ENCODE peak calls at places on chromosomes 6 and 20, in six cellular contexts. W is AG04450, Z is right lobe of liver, N is Panc1, G is endothelial cell, L is endothelial cell of umbilical vein. J is an unnamed sample.

GRCh38 chr20:10699506-10699905 is 25.7 kb upstream of the JAG1 start:
- DNase-seq in G (no peak), Z (no peak), N (no peak), L (no peak), W (no peak), J (no peak)

GRCh38 chr20:1388706-1389483 is 4.0 kb downstream of the FKBP1A start:
- DNase-seq in Z (no peak), N (no peak), W (no peak), G (no peak), L (peak), J (no peak)

GRCh38 chr6:10312445-10312844 is 102.4 kb downstream of the TFAP2A start:
- DNase-seq in G (no peak), Z (no peak), N (no peak), W (no peak), L (no peak), J (no peak)

GRCh38 chr6:168508903-168509302 is 67.9 kb downstream of the SMOC2 start:
- DNase-seq in L (no peak), W (no peak), N (no peak), G (no peak), Z (no peak), J (no peak)

GRCh38 chr6:149230729-149231434 is 86.6 kb upstream of the TAB2 start:
- DNase-seq in L (no peak), N (no peak), G (no peak), W (no peak), Z (no peak), J (no peak)

GRCh38 chr6:35381132-35381531 is 38.8 kb downstream of the PPARD start:
- DNase-seq in W (no peak), Z (no peak), N (no peak), L (no peak), G (no peak), J (no peak)

GRCh38 chr6:35601331-35602132 is 87.2 kb downstream of the FKBP5 start:
- DNase-seq in G (no peak), Z (no peak), N (no peak), W (peak), L (peak), J (no peak)

GRCh38 chr20:64107736-64108457 is 532 bp upstream of the NPBWR2 start:
- DNase-seq in L (no peak), N (no peak), Z (no peak), W (no peak), G (no peak), J (peak)

GRCh38 chr6:113857565-113858066 is 471 bp downstream of the MARCKS start:
- DNase-seq in N (no peak), G (peak), L (no peak), Z (peak), W (no peak), J (peak)

GRCh38 chr6:133101790-133102189 is 139.4 kb upstream of the EYA4 start:
- DNase-seq in G (no peak), L (no peak), Z (no peak), N (no peak), W (no peak), J (no peak)

GRCh38 chr6:165219629-165220028 is 89.8 kb downstream of the C6orf118 start:
- DNase-seq in G (no peak), W (no peak), Z (no peak), N (no peak), L (no peak), J (no peak)

GRCh38 chr20:10501377-10501776 is 66.3 kb downstream of the SLX4IP start:
- DNase-seq in W (no peak), G (no peak), N (no peak), L (no peak), Z (no peak), J (no peak)

GRCh38 chr20:10374036-10374435 is 60.0 kb downstream of the MKKS start:
- DNase-seq in G (no peak), W (no peak), L (no peak), Z (no peak), N (no peak), J (no peak)

GRCh38 chr6:93104195-93104817 is 315.1 kb downstream of the EPHA7 start:
- DNase-seq in Z (no peak), N (no peak), L (no peak), W (no peak), G (no peak), J (no peak)

GRCh38 chr6:16514249-16514648 is 247.0 kb downstream of the ATXN1 start:
- DNase-seq in W (peak), L (peak), Z (no peak), G (peak), N (peak), J (peak)

GRCh38 chr6:159128978-159129377 is 40.2 kb upstream of the FNDC1 start:
- DNase-seq in W (no peak), L (no peak), Z (no peak), N (no peak), G (no peak), J (no peak)

GRCh38 chr6:34934516-34934915 is 45.5 kb downstream of the ANKS1A start:
- DNase-seq in G (no peak), L (peak), W (no peak), N (no peak), Z (peak), J (no peak)

GRCh38 chr6:130896249-130896648 is 69.0 kb downstream of the SMLR1 start:
- DNase-seq in L (no peak), W (no peak), G (no peak), Z (no peak), N (no peak), J (no peak)

GRCh38 chr6:10398439-10399218 is 16.2 kb downstream of the TFAP2A start:
- DNase-seq in G (peak), W (no peak), N (no peak), Z (no peak), L (no peak), J (no peak)

GRCh38 chr6:55443238-55444134 is 116.2 kb downstream of the GFRAL start:
- DNase-seq in Z (no peak), L (no peak), G (no peak), N (no peak), W (no peak), J (no peak)

GRCh38 chr20:61317966-61318520 is 66.0 kb downstream of the CDH4 start:
- DNase-seq in G (no peak), L (no peak), Z (no peak), W (no peak), N (no peak), J (no peak)

GRCh38 chr20:43843096-43843964 is 71.3 kb upstream of the TOX2 start:
- DNase-seq in G (no peak), W (peak), L (peak), Z (no peak), N (no peak), J (no peak)

GRCh38 chr6:150247803-150248202 is 105.0 kb downstream of the PPP1R14C start:
- DNase-seq in N (no peak), W (no peak), Z (no peak), G (no peak), L (no peak), J (no peak)

GRCh38 chr6:13629459-13630116 is 14.5 kb downstream of the NOL7 start:
- DNase-seq in L (peak), W (no peak), Z (no peak), N (no peak), G (no peak), J (no peak)

DNA sequence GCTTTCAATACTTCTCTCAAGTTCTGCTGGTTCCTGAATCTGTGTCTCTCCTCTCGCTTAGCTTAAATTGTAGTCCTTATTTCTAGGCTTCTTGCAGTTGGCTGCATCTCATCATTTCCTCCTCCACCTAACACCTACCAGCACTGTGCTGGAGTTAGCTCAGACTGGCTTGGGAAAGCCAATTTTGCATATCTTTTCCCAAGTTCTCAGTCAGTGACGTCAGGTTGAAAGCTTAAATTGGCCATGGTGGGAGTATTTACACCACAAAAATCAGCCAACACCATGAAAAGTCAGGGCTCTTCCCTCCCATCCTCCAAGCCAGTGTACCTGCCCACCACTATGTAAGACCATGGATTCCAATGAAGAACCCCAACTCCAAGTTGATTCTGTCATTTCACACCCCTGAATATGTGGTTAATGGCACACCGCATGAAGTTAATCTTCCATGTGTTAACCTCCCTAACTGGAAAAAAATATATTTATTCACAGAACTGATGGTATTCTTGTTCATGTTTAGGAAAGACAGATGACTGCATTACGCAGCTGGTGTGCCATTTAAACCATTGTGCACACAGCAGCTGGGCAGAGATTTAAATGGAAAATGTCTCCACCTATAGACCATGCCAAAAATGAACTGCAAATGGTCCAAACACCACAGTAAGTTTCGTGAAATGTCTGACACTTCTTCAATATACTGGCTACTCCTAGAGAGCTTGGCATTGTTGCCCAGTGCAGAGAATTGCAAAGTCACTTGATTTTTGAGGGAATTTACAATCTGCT is 274.1 kb upstream of the MAP3K7 start:
- DNase-seq in G (no peak), L (no peak), Z (no peak), W (no peak), N (no peak), J (peak)
- TF ChIP-seq CTCF in G (no peak), L (no peak), Z (no peak), W (peak), N (peak), J (no peak)

GRCh38 chr6:127547215-127547614 is 28.1 kb upstream of the MTCL3 start:
- DNase-seq in Z (no peak), N (no peak), W (no peak), L (no peak), G (peak), J (no peak)

GRCh38 chr6:127550403-127550802 is 26.6 kb upstream of the C6orf58 start:
- DNase-seq in Z (no peak), W (no peak), L (no peak), N (no peak), G (no peak), J (no peak)

GRCh38 chr6:127547909-127548649 is 28.9 kb upstream of the C6orf58 start:
- DNase-seq in W (no peak), L (no peak), N (no peak), G (no peak), Z (no peak), J (no peak)
- TF ChIP-seq CTCF in W (peak), L (no peak), N (peak), G (no peak), Z (peak), J (no peak)

GRCh38 chr20:33733654-33734576 is 2.1 kb downstream of the ZNF341 start:
- DNase-seq in N (no peak), W (no peak), L (peak), G (no peak), Z (peak), J (no peak)

GRCh38 chr20:33732166-33732970 is 572 bp downstream of the ZNF341 start:
- DNase-seq in L (peak), N (no peak), W (no peak), G (no peak), Z (peak), J (peak)

GRCh38 chr20:33730946-33731692 is 677 bp upstream of the ZNF341 start:
- DNase-seq in G (peak), L (no peak), N (no peak), W (no peak), Z (no peak), J (no peak)

GRCh38 chr20:33729101-33729500 is 2.7 kb upstream of the ZNF341 start:
- DNase-seq in N (no peak), W (no peak), Z (no peak), L (no peak), G (no peak), J (no peak)

DNA sequence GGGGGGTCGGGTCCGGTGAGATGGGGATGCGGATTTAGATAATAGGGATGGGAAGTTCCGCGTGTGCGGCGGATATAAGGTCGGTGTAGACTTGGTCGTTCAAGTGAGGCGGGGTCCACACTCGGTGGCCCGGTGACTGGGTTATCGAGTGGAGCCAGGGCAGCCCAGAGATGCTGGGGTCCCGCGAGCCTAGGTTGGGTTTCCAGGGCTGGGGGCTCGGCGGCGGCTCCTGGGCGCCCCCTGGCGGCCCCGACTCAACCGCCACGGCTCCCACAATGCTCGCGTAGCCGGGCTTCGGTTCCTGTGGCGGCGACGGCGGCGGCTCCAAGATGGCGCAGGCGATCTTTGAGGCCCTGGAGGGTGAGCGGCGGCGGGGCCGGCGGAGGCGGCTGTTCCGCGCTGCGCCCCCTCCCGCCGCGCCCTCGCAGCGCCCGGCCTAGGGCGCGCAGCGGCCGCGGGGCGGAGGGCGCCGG is at the start of gene ZNF341:
- DNase-seq in W (peak), Z (no peak), N (no peak), G (peak), L (peak), J (peak)
- TF ChIP-seq CTCF in W (peak), Z (peak), N (peak), G (peak), L (peak), J (peak)

GRCh38 chr6:41023114-41023513 is 15.9 kb downstream of the UNC5CL start:
- DNase-seq in W (no peak), G (no peak), N (no peak), L (no peak), Z (no peak), J (no peak)

GRCh38 chr6:41025966-41026365 is 13.1 kb downstream of the UNC5CL start:
- DNase-seq in W (no peak), L (no peak), N (no peak), Z (no peak), G (no peak), J (no peak)

GRCh38 chr6:41017663-41018062 is 21.4 kb downstream of the UNC5CL start:
- DNase-seq in N (no peak), W (no peak), Z (no peak), L (no peak), G (no peak), J (no peak)

GRCh38 chr6:41022294-41022693 is 16.7 kb downstream of the UNC5CL start:
- DNase-seq in W (no peak), L (peak), Z (no peak), G (no peak), N (no peak), J (no peak)

DNA sequence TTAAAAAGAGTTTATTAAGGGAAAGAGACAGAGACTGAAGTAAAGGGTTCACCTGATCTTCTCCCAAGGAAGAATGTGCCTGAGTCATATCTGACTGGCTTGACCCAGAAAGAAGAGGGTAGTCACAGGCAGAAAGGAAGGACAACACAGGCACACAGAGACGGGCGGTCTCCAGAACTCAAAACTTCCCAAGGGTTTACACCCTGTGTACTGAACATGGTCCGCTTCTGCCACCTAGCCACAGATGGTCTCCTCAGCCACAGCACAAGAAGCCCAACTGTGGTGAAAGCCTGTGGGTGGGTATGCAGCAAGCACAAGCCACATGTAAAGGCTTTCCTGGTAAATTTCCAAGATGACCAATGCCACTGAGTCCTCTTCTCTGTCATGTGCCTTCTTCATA is 17.2 kb downstream of the UNC5CL start:
- DNase-seq in W (no peak), G (no peak), N (no peak), L (peak), Z (no peak), J (no peak)
- TF ChIP-seq CTCF in W (peak), G (no peak), N (peak), L (peak), Z (peak), J (no peak)

GRCh38 chr20:45269754-45270270 is 15.4 kb upstream of the SLPI start:
- DNase-seq in Z (no peak), W (no peak), N (no peak), L (no peak), G (no peak), J (no peak)

GRCh38 chr20:45269056-45269455 is 14.7 kb upstream of the SLPI start:
- DNase-seq in L (no peak), Z (no peak), N (no peak), G (no peak), W (no peak), J (no peak)

GRCh38 chr20:45266977-45267376 is 12.6 kb upstream of the SLPI start:
- DNase-seq in G (no peak), N (no peak), Z (no peak), L (no peak), W (no peak), J (no peak)

DNA sequence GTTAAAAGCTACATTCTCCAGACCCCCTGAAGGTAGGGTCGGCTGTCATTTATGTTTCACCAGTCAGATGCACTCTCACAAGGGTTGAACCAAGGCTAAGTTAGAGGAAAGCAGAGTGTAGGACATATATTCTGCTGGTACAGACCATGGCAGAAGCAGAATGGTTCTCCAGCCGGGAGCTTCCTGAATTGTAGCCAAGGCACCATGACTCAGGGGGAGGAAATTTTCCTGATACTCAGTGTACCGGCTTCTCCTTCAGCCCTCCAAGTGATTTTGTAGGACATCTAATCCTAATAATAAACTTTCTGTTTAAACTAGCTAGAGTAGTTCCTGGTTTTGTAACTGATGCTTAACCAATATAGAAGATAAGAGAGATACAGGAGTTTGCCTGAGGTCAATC is 14.2 kb upstream of the SLPI start:
- DNase-seq in W (no peak), Z (no peak), G (no peak), L (no peak), N (no peak), J (no peak)
- TF ChIP-seq CTCF in W (no peak), Z (no peak), G (no peak), L (no peak), N (no peak), J (no peak)

DNA sequence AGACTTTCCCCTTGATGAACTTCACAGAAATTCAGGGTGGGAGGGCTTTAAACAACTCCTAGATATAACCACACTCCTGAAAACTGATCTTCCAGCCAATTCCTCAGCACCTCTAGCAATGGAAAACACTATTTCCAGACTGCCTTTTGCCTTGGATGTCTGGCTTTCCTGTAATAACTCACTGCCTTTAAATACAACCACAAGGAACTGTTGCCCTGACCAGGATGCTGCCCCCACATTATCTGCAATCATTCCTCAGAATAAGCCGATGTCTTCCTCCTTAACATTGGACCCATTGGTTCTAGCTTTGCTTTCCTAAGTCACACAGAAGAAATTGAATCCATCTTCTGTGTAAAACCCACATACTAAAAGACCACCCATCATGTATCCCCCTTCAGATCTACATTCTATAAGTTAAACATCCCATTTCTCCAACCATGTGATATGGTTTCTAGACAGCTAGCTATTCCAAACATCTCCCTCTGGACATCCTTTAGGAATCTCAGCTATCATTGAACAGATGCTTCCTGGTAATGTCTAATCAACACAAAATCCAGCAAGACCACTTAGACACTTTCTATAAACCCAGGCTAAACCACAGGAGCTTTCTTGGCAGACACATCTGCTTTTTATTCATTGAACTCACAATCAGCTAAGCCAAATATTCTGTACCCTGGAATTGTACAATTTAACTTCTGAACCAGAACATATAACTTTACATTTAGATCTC is 95.9 kb upstream of the KCNQ5 start:
- DNase-seq in L (no peak), N (no peak), Z (no peak), W (peak), G (no peak), J (no peak)
- TF ChIP-seq CTCF in L (no peak), N (no peak), Z (no peak), W (no peak), G (no peak), J (no peak)

GRCh38 chr20:34579191-34579661 is 20.7 kb downstream of the MAP1LC3A start:
- DNase-seq in L (peak), G (no peak), W (no peak), N (no peak), Z (no peak), J (no peak)
- TF ChIP-seq CTCF in L (peak), G (no peak), W (peak), N (no peak), Z (peak), J (no peak)

GRCh38 chr6:137768935-137769334 is 98.1 kb upstream of the TNFAIP3 start:
- DNase-seq in G (no peak), L (no peak), Z (no peak), W (no peak), N (no peak), J (no peak)
- TF ChIP-seq CTCF in G (no peak), L (no peak), Z (no peak), W (no peak), N (no peak), J (no peak)

DNA sequence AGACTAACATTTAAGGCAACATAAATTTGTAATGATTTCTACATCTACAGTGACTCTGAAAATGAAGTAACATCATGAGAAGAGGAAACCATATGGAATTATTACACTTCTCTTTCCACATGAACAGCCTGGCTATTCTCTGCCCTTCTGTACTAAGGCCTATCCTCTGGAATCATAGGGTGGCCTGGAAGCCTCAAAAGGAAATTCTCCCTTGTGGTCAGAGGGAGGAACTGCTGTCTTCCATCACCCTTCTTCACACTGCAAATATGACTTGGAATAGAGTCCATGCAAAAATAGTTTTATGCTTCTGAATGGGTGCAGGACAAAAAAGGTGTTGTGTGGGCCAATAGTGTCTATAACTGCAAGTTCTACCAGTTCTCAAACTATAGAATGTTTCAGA is 44.6 kb upstream of the SH3BGRL2 start:
- DNase-seq in W (no peak), Z (no peak), N (no peak), L (peak), G (peak), J (no peak)
- TF ChIP-seq CTCF in W (peak), Z (peak), N (peak), L (peak), G (peak), J (no peak)